ENCODE peak calls at places on chromosomes 11 and 22, in six cellular contexts. W is tibial nerve, V is endodermal cell, T is glutamatergic neuron, U is fibroblast of the aortic adventitia, C is A673. R is an unnamed sample.

GRCh38 chr22:21856868-21857267 is 10.6 kb downstream of the MAPK1 start:
- DNase-seq in V (no peak), U (no peak), T (no peak), C (no peak), W (no peak), R (no peak)

GRCh38 chr11:19922689-19923035 is 210.0 kb downstream of the NAV2 start:
- DNase-seq in T (no peak), U (no peak), V (no peak), C (no peak), W (no peak), R (no peak)

GRCh38 chr11:70434813-70435300 is 36.5 kb downstream of the CTTN start:
- DNase-seq in U (no peak), V (no peak), W (no peak), C (peak), T (no peak), R (no peak)

GRCh38 chr22:49767355-49768062 is 60.2 kb downstream of the BRD1 start:
- DNase-seq in C (peak), U (peak), V (peak), W (no peak), T (peak), R (no peak)

GRCh38 chr11:61195710-61196109 is 7.6 kb upstream of the PGA3 start:
- DNase-seq in V (no peak), U (no peak), W (no peak), C (no peak), T (no peak), R (no peak)

GRCh38 chr11:65663634-65664200 is 1.0 kb upstream of the RELA start:
- DNase-seq in U (peak), V (no peak), W (peak), C (no peak), T (no peak), R (no peak)

GRCh38 chr11:126824035-126824607 is 176.4 kb downstream of the KIRREL3 start:
- DNase-seq in V (peak), U (no peak), T (no peak), W (no peak), C (no peak), R (no peak)

GRCh38 chr11:95149659-95150294 is 60.1 kb downstream of the ENDOD1 start:
- DNase-seq in V (peak), T (no peak), W (no peak), C (no peak), U (no peak), R (peak)

GRCh38 chr11:110130642-110131238 is 37.5 kb downstream of the ZC3H12C start:
- DNase-seq in W (no peak), V (peak), C (peak), T (peak), U (no peak), R (peak)

GRCh38 chr11:62788991-62789390 is 1.8 kb downstream of the TMEM179B start:
- DNase-seq in U (no peak), W (no peak), V (peak), C (no peak), T (no peak), R (no peak)

GRCh38 chr11:107583629-107584195 is 7.2 kb upstream of the ELMOD1 start:
- DNase-seq in C (no peak), V (no peak), U (no peak), W (no peak), T (no peak), R (no peak)

GRCh38 chr22:30324008-30324730 is 2.6 kb downstream of the TBC1D10A start:
- DNase-seq in C (no peak), W (no peak), V (no peak), T (no peak), U (peak), R (no peak)

GRCh38 chr11:16981651-16982194 is 32.5 kb downstream of the PLEKHA7 start:
- DNase-seq in V (peak), U (peak), C (peak), T (no peak), W (peak), R (peak)

GRCh38 chr11:26950260-26950719 is 43.6 kb upstream of the FIBIN start:
- DNase-seq in U (peak), C (no peak), V (no peak), T (no peak), W (no peak), R (no peak)

GRCh38 chr11:119181677-119182412 is 3.4 kb upstream of the NHERF4 start:
- DNase-seq in W (no peak), U (no peak), V (no peak), T (no peak), C (no peak), R (no peak)

GRCh38 chr11:69744435-69744834 is 30.7 kb downstream of the FGF4 start:
- DNase-seq in C (no peak), U (peak), V (peak), T (no peak), W (no peak), R (no peak)

GRCh38 chr11:107549253-107549953 is 16.1 kb downstream of the ALKBH8 start:
- DNase-seq in W (no peak), V (no peak), T (no peak), C (peak), U (peak), R (no peak)

GRCh38 chr11:1050581-1051355 is 14.2 kb upstream of the MUC6 start:
- DNase-seq in U (peak), C (peak), V (peak), W (peak), T (peak), R (peak)

GRCh38 chr11:134385774-134386565 is 26.1 kb downstream of the B3GAT1 start:
- DNase-seq in T (no peak), V (no peak), C (peak), U (no peak), W (no peak), R (no peak)

GRCh38 chr11:46112961-46113617 is 8.2 kb downstream of the PHF21A start:
- DNase-seq in W (peak), T (no peak), C (peak), U (peak), V (no peak), R (no peak)

GRCh38 chr22:49203863-49204598 is 623.6 kb downstream of the BRD1 start:
- DNase-seq in C (no peak), W (no peak), V (peak), T (no peak), U (no peak), R (no peak)

GRCh38 chr11:1737080-1737757 is 13.2 kb downstream of the IFITM10 start:
- DNase-seq in U (no peak), W (no peak), T (no peak), C (no peak), V (no peak), R (no peak)

GRCh38 chr11:73715551-73715950 is 45.3 kb downstream of the RAB6A start:
- DNase-seq in U (no peak), V (no peak), W (no peak), C (no peak), T (no peak), R (no peak)

GRCh38 chr22:37173709-37174108 is 14.3 kb downstream of the C1QTNF6 start:
- DNase-seq in W (peak), U (peak), V (peak), C (no peak), T (peak), R (no peak)

GRCh38 chr11:2215561-2216399 is 44.2 kb upstream of the TH start:
- DNase-seq in C (no peak), T (no peak), U (no peak), V (peak), W (no peak), R (no peak)

GRCh38 chr11:123616505-123617198 is 37.8 kb downstream of the SCN3B start:
- DNase-seq in U (peak), C (peak), T (no peak), V (no peak), W (no peak), R (no peak)

GRCh38 chr11:67420646-67421420 is 5.4 kb downstream of the CARNS1 start:
- DNase-seq in U (peak), T (peak), W (peak), C (peak), V (peak), R (peak)

GRCh38 chr11:13761712-13762111 is 93.2 kb downstream of the FAR1 start:
- DNase-seq in U (peak), C (no peak), W (no peak), T (no peak), V (no peak), R (no peak)

GRCh38 chr11:31986201-31986889 is 104.5 kb upstream of the RCN1 start:
- DNase-seq in T (no peak), U (no peak), C (no peak), W (no peak), V (no peak), R (no peak)

GRCh38 chr11:134508219-134508990 is 96.4 kb upstream of the B3GAT1 start:
- DNase-seq in U (no peak), W (no peak), C (no peak), V (peak), T (no peak), R (no peak)

GRCh38 chr11:87368876-87369480 is 331.2 kb downstream of the TMEM135 start:
- DNase-seq in U (peak), W (no peak), C (no peak), T (no peak), V (no peak), R (no peak)

GRCh38 chr11:22151795-22152194 is 41.1 kb upstream of the ANO5 start:
- DNase-seq in W (no peak), T (no peak), C (no peak), U (no peak), V (no peak), R (no peak)
- TF ChIP-seq CTCF in W (no peak), T (no peak), C (no peak), U (no peak), V (no peak), R (no peak)

GRCh38 chr22:42074153-42074750 is at the start of gene PHETA2:
- DNase-seq in C (no peak), T (peak), U (peak), V (peak), W (peak), R (no peak)
- TF ChIP-seq CTCF in C (no peak), T (peak), U (peak), V (peak), W (peak), R (peak)

DNA sequence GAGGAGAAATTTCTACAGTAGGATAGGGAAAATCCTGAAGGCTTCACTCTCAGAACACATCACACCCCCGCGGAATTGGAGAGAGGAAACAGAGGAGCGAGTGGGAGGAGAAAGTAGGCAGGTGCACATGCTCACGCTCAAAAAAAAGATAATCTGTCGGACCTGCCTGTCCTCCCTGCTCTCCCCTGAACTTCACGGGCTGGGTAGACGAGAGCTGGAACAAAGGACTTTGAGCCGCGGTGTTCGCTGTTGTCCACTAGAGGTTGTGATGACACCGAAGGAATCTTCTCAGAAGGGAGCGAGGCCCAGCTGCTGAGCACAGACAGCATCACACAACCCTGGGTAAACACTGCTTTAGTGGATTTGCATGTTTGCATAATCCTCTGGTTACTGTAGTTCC is 5.0 kb downstream of the SEZ6L start:
- DNase-seq in W (no peak), C (peak), V (peak), T (peak), U (no peak), R (no peak)
- TF ChIP-seq CTCF in W (no peak), C (peak), V (peak), T (peak), U (no peak), R (peak)

GRCh38 chr11:36041988-36042606 is 98.2 kb downstream of the LDLRAD3 start:
- DNase-seq in W (no peak), U (peak), V (no peak), C (peak), T (no peak), R (no peak)
- TF ChIP-seq CTCF in W (peak), U (peak), V (peak), C (peak), T (no peak), R (peak)

GRCh38 chr22:45764051-45764450 is 92.4 kb downstream of the ATXN10 start:
- DNase-seq in T (no peak), V (no peak), W (no peak), C (no peak), U (no peak), R (no peak)
- TF ChIP-seq CTCF in T (no peak), V (no peak), W (no peak), C (no peak), U (no peak), R (no peak)

DNA sequence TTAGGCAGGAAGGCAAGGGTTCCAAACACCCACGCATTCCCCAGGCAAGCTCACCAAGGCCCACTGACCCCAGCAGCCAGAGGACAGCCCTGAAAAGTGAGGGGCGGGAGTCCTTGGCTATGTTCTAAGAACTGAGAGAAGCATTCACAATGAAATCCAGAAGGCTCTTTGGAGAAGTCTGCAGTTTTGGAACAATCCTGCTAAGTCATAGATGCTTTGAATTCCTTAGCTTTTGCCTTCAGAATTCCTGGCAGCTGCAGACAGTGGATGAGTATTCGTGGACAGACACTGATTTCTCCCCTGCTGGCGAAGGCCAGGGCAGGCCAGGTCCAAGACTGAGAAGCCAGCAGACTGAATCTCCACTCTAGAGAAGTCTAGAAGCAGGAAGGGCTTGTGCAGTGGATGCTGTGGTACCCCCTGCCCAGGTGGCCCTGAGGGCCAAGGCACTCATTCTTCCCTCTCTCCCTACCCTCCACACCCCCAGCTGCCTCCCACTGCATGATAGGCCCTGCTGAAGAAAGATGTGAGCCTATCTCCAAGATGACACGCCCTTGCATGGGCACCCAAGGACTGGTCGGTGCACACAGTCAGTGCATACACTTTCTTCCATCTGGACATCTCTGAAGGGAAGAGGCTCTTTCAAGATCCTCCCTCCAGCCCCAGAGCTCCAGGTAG is 133.2 kb upstream of the TEAD1 start:
- DNase-seq in C (no peak), U (peak), W (peak), V (peak), T (no peak), R (no peak)
- TF ChIP-seq CTCF in C (no peak), U (peak), W (peak), V (peak), T (no peak), R (no peak)

GRCh38 chr11:48207881-48208280 is 8.7 kb upstream of the OR4B1 start:
- DNase-seq in U (no peak), T (no peak), W (no peak), C (no peak), V (no peak), R (no peak)

GRCh38 chr11:48210052-48210451 is 6.6 kb upstream of the OR4B1 start:
- DNase-seq in T (no peak), U (no peak), W (no peak), V (peak), C (peak), R (no peak)
- TF ChIP-seq CTCF in T (peak), U (peak), W (peak), V (peak), C (peak), R (peak)

DNA sequence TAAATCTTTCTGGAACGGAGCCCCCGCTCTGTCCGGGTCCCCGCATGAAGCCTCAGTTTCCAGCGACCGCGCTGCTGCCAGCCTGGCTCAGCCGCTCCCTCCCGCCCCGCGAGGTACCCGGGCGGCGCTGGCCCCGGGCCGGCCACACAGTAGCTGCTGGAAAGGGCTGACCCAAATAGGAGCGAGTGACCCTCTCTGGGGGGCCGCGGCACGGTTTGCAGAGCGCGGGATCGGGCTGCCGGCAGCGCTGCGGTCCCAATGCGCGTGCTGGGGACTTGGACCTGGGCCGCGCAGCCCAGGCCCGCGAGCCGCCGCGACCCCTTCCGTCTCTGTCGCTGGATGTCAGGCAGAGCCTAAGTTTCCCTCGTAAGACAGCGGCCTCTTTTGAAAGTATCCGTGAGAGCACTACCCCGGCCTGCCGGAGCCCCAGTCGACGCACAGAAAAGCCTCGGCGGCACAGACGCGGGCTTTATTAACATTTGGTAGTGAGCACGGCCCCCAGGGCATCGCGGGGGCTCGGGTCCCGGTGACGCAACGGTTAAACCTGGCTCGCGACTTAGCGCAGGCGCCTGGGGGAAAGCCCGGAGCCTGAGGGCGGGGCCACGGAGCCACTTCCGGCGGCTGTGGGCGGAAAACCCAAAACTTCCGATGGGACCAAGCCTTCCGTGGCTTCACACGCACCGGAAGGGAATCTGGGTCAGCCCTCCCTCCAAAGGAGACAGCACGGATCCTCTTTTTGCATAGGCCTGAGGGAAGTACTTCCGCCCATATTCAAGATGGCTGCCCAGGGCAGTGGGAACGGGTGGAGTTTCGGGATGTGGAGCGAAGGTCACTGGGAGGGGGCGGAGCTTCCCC is 14.9 kb downstream of the BAD start:
- DNase-seq in U (peak), W (peak), C (peak), T (peak), V (peak), R (peak)
- TF ChIP-seq CTCF in U (no peak), W (no peak), C (peak), T (no peak), V (peak), R (no peak)

GRCh38 chr11:58905141-58905715 is 34.1 kb upstream of the GLYATL1 start:
- DNase-seq in T (peak), C (peak), W (no peak), U (peak), V (peak), R (peak)
- TF ChIP-seq CTCF in T (no peak), C (no peak), W (no peak), U (peak), V (no peak), R (no peak)

GRCh38 chr22:39529487-39529851 is 3.1 kb downstream of the RPS19BP1 start:
- DNase-seq in U (no peak), W (no peak), T (no peak), C (no peak), V (no peak), R (no peak)

GRCh38 chr22:39530136-39530535 is 2.4 kb downstream of the RPS19BP1 start:
- DNase-seq in C (no peak), W (no peak), T (no peak), V (no peak), U (no peak), R (no peak)

GRCh38 chr22:39528681-39529486 is 3.7 kb downstream of the RPS19BP1 start:
- DNase-seq in U (peak), C (peak), V (peak), W (peak), T (peak), R (peak)

GRCh38 chr22:39532215-39533071 is at the start of gene RPS19BP1:
- DNase-seq in C (peak), W (peak), T (peak), U (peak), V (peak), R (peak)

GRCh38 chr22:39530692-39531331 is 1.7 kb downstream of the RPS19BP1 start:
- DNase-seq in V (peak), U (peak), T (no peak), W (no peak), C (peak), R (peak)
- TF ChIP-seq CTCF in V (peak), U (peak), T (peak), W (no peak), C (peak), R (peak)

R was measured in neural crest cell.